ENCODE peak calls at places on chromosomes 11 and 22, in five cellular contexts. One of them, this sample, is unnamed. For H3K9me3, the result is how much of the 10 kb centered on the place peaks cover.

GRCh38 chr11:132054822-132055221 is 684.4 kb downstream of the NTM start:
- DNase-seq in CD8-positive, alpha-beta memory T cell: no peak
- DNase-seq in lower lobe of right lung: no peak
- DNase-seq in IMR-90: peak
- DNase-seq in CD4-positive, alpha-beta T cell: no peak
- DNase-seq in this sample: no peak

GRCh38 chr22:50691521-50691920 is 18.9 kb downstream of the SHANK3 start:
- DNase-seq in CD8-positive, alpha-beta memory T cell: peak
- DNase-seq in lower lobe of right lung: no peak
- DNase-seq in IMR-90: peak
- DNase-seq in CD4-positive, alpha-beta T cell: no peak
- DNase-seq in this sample: peak

GRCh38 chr11:118565062-118565461 is 669 bp downstream of the IFT46 start:
- DNase-seq in CD8-positive, alpha-beta memory T cell: no peak
- DNase-seq in lower lobe of right lung: no peak
- DNase-seq in IMR-90: no peak
- DNase-seq in CD4-positive, alpha-beta T cell: no peak
- DNase-seq in this sample: no peak

GRCh38 chr11:44680982-44681597 is 45.7 kb upstream of the TSPAN18 start:
- DNase-seq in CD8-positive, alpha-beta memory T cell: peak
- DNase-seq in lower lobe of right lung: no peak
- DNase-seq in IMR-90: no peak
- DNase-seq in CD4-positive, alpha-beta T cell: peak
- DNase-seq in this sample: peak

GRCh38 chr22:38086001-38086845 is 2.2 kb upstream of the SLC16A8 start:
- DNase-seq in CD8-positive, alpha-beta memory T cell: no peak
- DNase-seq in lower lobe of right lung: peak
- DNase-seq in IMR-90: no peak
- DNase-seq in CD4-positive, alpha-beta T cell: no peak
- DNase-seq in this sample: no peak

GRCh38 chr22:23913306-23913660 is 19.1 kb downstream of the MIF start:
- DNase-seq in CD8-positive, alpha-beta memory T cell: no peak
- DNase-seq in lower lobe of right lung: no peak
- DNase-seq in IMR-90: no peak
- DNase-seq in CD4-positive, alpha-beta T cell: no peak
- DNase-seq in this sample: no peak

GRCh38 chr11:66100272-66101037 is 30.4 kb downstream of the PACS1 start:
- DNase-seq in CD8-positive, alpha-beta memory T cell: peak
- DNase-seq in lower lobe of right lung: peak
- DNase-seq in IMR-90: no peak
- DNase-seq in CD4-positive, alpha-beta T cell: peak
- DNase-seq in this sample: peak

GRCh38 chr11:66882540-66882939 is 25.7 kb downstream of the LRFN4 start:
- DNase-seq in CD8-positive, alpha-beta memory T cell: no peak
- DNase-seq in lower lobe of right lung: no peak
- DNase-seq in IMR-90: no peak
- DNase-seq in CD4-positive, alpha-beta T cell: no peak
- DNase-seq in this sample: no peak

GRCh38 chr11:117468888-117469287 is 141.2 kb downstream of the CEP164 start:
- DNase-seq in CD8-positive, alpha-beta memory T cell: no peak
- DNase-seq in lower lobe of right lung: no peak
- DNase-seq in IMR-90: no peak
- DNase-seq in CD4-positive, alpha-beta T cell: no peak
- DNase-seq in this sample: no peak

GRCh38 chr11:15157181-15157580 is 42.5 kb downstream of the INSC start:
- DNase-seq in CD8-positive, alpha-beta memory T cell: no peak
- DNase-seq in lower lobe of right lung: no peak
- DNase-seq in IMR-90: peak
- DNase-seq in CD4-positive, alpha-beta T cell: no peak
- DNase-seq in this sample: no peak

GRCh38 chr22:19750666-19751490 is 9.7 kb upstream of the TBX1 start:
- DNase-seq in CD8-positive, alpha-beta memory T cell: no peak
- DNase-seq in lower lobe of right lung: no peak
- DNase-seq in IMR-90: peak
- DNase-seq in CD4-positive, alpha-beta T cell: no peak
- DNase-seq in this sample: no peak

GRCh38 chr11:6695377-6695776 is 12.2 kb upstream of the MRPL17 start:
- DNase-seq in CD8-positive, alpha-beta memory T cell: no peak
- DNase-seq in lower lobe of right lung: no peak
- DNase-seq in IMR-90: peak
- DNase-seq in CD4-positive, alpha-beta T cell: no peak
- DNase-seq in this sample: no peak

GRCh38 chr11:31069447-31070205 is 299.9 kb downstream of the DCDC1 start:
- DNase-seq in CD8-positive, alpha-beta memory T cell: no peak
- DNase-seq in lower lobe of right lung: no peak
- DNase-seq in IMR-90: no peak
- DNase-seq in CD4-positive, alpha-beta T cell: no peak
- DNase-seq in this sample: no peak

GRCh38 chr11:16605440-16605970 is 132.9 kb upstream of the C11orf58 start:
- DNase-seq in CD8-positive, alpha-beta memory T cell: no peak
- DNase-seq in lower lobe of right lung: no peak
- DNase-seq in IMR-90: peak
- DNase-seq in CD4-positive, alpha-beta T cell: no peak
- DNase-seq in this sample: no peak

GRCh38 chr11:12079726-12080556 is 30.4 kb upstream of the MICAL2 start:
- DNase-seq in CD8-positive, alpha-beta memory T cell: no peak
- DNase-seq in lower lobe of right lung: no peak
- DNase-seq in IMR-90: peak
- DNase-seq in CD4-positive, alpha-beta T cell: no peak
- DNase-seq in this sample: no peak

GRCh38 chr11:27571151-27571840 is 64.7 kb upstream of the LIN7C start:
- DNase-seq in CD8-positive, alpha-beta memory T cell: no peak
- DNase-seq in lower lobe of right lung: no peak
- DNase-seq in IMR-90: peak
- DNase-seq in CD4-positive, alpha-beta T cell: no peak
- DNase-seq in this sample: no peak

GRCh38 chr11:70913715-70914231 is 338.6 kb downstream of the SHANK2 start:
- DNase-seq in CD8-positive, alpha-beta memory T cell: no peak
- DNase-seq in lower lobe of right lung: peak
- DNase-seq in IMR-90: no peak
- DNase-seq in CD4-positive, alpha-beta T cell: no peak
- DNase-seq in this sample: no peak

GRCh38 chr22:42439021-42439420 is 6.8 kb upstream of the NFAM1 start:
- DNase-seq in CD8-positive, alpha-beta memory T cell: no peak
- DNase-seq in lower lobe of right lung: no peak
- DNase-seq in IMR-90: no peak
- DNase-seq in CD4-positive, alpha-beta T cell: no peak
- DNase-seq in this sample: no peak

GRCh38 chr11:34189191-34189590 is 83.8 kb downstream of the NAT10 start:
- DNase-seq in CD8-positive, alpha-beta memory T cell: no peak
- DNase-seq in lower lobe of right lung: no peak
- DNase-seq in IMR-90: no peak
- DNase-seq in CD4-positive, alpha-beta T cell: no peak
- DNase-seq in this sample: no peak

GRCh38 chr11:69000831-69001245 is 12.2 kb downstream of the MRGPRF start:
- DNase-seq in CD8-positive, alpha-beta memory T cell: no peak
- DNase-seq in lower lobe of right lung: peak
- DNase-seq in IMR-90: peak
- DNase-seq in CD4-positive, alpha-beta T cell: no peak
- DNase-seq in this sample: no peak

GRCh38 chr11:57213282-57214086 is 23.6 kb downstream of the APLNR start:
- DNase-seq in CD8-positive, alpha-beta memory T cell: no peak
- DNase-seq in lower lobe of right lung: no peak
- DNase-seq in IMR-90: peak
- DNase-seq in CD4-positive, alpha-beta T cell: no peak
- DNase-seq in this sample: no peak

GRCh38 chr22:37383342-37383741 is 43.9 kb downstream of the ELFN2 start:
- DNase-seq in CD8-positive, alpha-beta memory T cell: no peak
- DNase-seq in lower lobe of right lung: no peak
- DNase-seq in IMR-90: peak
- DNase-seq in CD4-positive, alpha-beta T cell: no peak
- DNase-seq in this sample: no peak

GRCh38 chr11:94629741-94630140 is 62.6 kb downstream of the PIWIL4 start:
- DNase-seq in CD8-positive, alpha-beta memory T cell: no peak
- DNase-seq in lower lobe of right lung: no peak
- DNase-seq in IMR-90: no peak
- DNase-seq in CD4-positive, alpha-beta T cell: no peak
- DNase-seq in this sample: no peak

GRCh38 chr11:44120169-44120568 is 24.7 kb downstream of the EXT2 start:
- DNase-seq in CD8-positive, alpha-beta memory T cell: no peak
- DNase-seq in lower lobe of right lung: no peak
- DNase-seq in IMR-90: no peak
- DNase-seq in CD4-positive, alpha-beta T cell: no peak
- DNase-seq in this sample: no peak

GRCh38 chr22:38317995-38318715 is 922 bp upstream of the CSNK1E start:
- DNase-seq in CD8-positive, alpha-beta memory T cell: no peak
- DNase-seq in lower lobe of right lung: peak
- DNase-seq in IMR-90: peak
- DNase-seq in CD4-positive, alpha-beta T cell: no peak
- DNase-seq in this sample: peak

GRCh38 chr22:19845369-19845722 is 9.3 kb downstream of the GNB1L start:
- DNase-seq in CD8-positive, alpha-beta memory T cell: no peak
- DNase-seq in lower lobe of right lung: no peak
- DNase-seq in IMR-90: no peak
- DNase-seq in CD4-positive, alpha-beta T cell: no peak
- DNase-seq in this sample: no peak

GRCh38 chr11:43222215-43222614 is 89.6 kb upstream of the API5 start:
- DNase-seq in CD8-positive, alpha-beta memory T cell: no peak
- DNase-seq in lower lobe of right lung: no peak
- DNase-seq in IMR-90: peak
- DNase-seq in CD4-positive, alpha-beta T cell: no peak
- DNase-seq in this sample: no peak

DNA sequence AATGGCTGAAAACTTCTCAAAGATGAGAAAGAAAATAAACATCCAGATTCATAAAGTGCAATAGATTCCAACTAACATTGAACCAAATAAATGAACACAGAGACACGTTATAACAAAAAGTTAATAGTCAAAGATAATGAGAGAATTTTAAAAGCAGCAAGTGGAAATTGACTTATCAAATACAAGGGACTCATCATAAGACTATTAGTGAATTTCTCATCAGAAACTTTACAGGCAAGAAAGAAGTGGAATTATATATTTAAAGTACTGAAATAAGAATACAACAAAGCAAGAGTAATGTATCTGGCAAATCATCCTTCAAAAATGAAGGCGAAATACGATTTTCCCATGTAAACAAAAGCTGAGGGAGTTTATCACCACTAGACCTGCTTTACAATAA is 852.7 kb downstream of the LRRC4C start:
- DNase-seq in CD8-positive, alpha-beta memory T cell: no peak
- DNase-seq in lower lobe of right lung: no peak
- DNase-seq in IMR-90: no peak
- DNase-seq in CD4-positive, alpha-beta T cell: no peak
- DNase-seq in this sample: no peak
- H3K9me3 ChIP-seq in CD8-positive, alpha-beta memory T cell: under half
- H3K9me3 ChIP-seq in lower lobe of right lung: under half
- H3K9me3 ChIP-seq in IMR-90: under half
- H3K9me3 ChIP-seq in CD4-positive, alpha-beta T cell: under half
- H3K9me3 ChIP-seq in this sample: under half

DNA sequence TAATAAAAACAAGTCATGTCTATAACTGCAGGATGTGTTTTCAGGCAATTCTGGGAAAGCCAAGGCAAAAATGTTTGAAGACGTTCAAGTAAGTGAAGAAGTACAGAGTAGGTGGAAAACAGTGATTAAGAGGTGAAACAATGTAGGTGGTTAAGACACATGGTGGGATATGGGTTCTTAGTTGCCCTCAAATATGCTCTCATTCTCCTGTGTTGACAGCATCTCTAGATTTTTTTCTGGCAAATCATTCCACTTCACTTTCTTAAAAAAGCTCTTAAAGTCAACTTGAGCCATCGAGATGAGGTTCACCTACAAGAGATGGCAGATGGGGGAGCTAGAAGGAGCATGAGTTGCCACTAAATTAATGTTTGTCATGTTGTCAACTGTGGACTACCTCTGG is 1041.0 kb upstream of the CNTN5 start:
- DNase-seq in CD8-positive, alpha-beta memory T cell: no peak
- DNase-seq in lower lobe of right lung: no peak
- DNase-seq in IMR-90: no peak
- DNase-seq in CD4-positive, alpha-beta T cell: no peak
- DNase-seq in this sample: no peak
- H3K9me3 ChIP-seq in CD8-positive, alpha-beta memory T cell: under half
- H3K9me3 ChIP-seq in lower lobe of right lung: under half
- H3K9me3 ChIP-seq in IMR-90: under half
- H3K9me3 ChIP-seq in CD4-positive, alpha-beta T cell: under half
- H3K9me3 ChIP-seq in this sample: under half

GRCh38 chr22:47504962-47505361 is 742.5 kb downstream of the TBC1D22A start:
- DNase-seq in CD8-positive, alpha-beta memory T cell: no peak
- DNase-seq in lower lobe of right lung: no peak
- DNase-seq in IMR-90: no peak
- DNase-seq in CD4-positive, alpha-beta T cell: no peak
- DNase-seq in this sample: no peak

GRCh38 chr22:47497666-47498065 is 735.2 kb downstream of the TBC1D22A start:
- DNase-seq in CD8-positive, alpha-beta memory T cell: no peak
- DNase-seq in lower lobe of right lung: no peak
- DNase-seq in IMR-90: no peak
- DNase-seq in CD4-positive, alpha-beta T cell: no peak
- DNase-seq in this sample: no peak

GRCh38 chr22:47495102-47495501 is 732.7 kb downstream of the TBC1D22A start:
- DNase-seq in CD8-positive, alpha-beta memory T cell: peak
- DNase-seq in lower lobe of right lung: no peak
- DNase-seq in IMR-90: no peak
- DNase-seq in CD4-positive, alpha-beta T cell: no peak
- DNase-seq in this sample: peak

DNA sequence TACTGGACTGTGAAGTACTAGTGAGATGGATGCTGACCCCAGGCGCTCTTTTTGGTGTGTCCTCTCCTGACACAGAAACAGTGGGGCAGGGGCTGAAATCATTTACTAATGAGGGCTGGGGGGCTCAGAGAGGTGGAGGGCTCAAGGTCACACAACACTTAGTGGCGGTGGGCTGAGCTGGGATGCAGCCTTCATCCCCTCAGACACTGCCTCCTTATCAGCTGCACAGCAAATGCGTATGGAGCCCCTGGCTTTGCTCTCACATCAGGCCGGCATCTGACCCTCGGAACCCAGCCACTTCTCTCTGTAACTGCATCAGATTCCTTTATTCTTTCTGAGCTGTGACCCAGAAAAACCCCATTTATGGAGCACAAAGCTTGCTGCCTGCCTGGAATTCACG is 736.5 kb downstream of the TBC1D22A start:
- DNase-seq in CD8-positive, alpha-beta memory T cell: no peak
- DNase-seq in lower lobe of right lung: no peak
- DNase-seq in IMR-90: no peak
- DNase-seq in CD4-positive, alpha-beta T cell: no peak
- DNase-seq in this sample: no peak
- H3K9me3 ChIP-seq in CD8-positive, alpha-beta memory T cell: under half
- H3K9me3 ChIP-seq in lower lobe of right lung: under half
- H3K9me3 ChIP-seq in IMR-90: under half
- H3K9me3 ChIP-seq in CD4-positive, alpha-beta T cell: under half
- H3K9me3 ChIP-seq in this sample: under half

DNA sequence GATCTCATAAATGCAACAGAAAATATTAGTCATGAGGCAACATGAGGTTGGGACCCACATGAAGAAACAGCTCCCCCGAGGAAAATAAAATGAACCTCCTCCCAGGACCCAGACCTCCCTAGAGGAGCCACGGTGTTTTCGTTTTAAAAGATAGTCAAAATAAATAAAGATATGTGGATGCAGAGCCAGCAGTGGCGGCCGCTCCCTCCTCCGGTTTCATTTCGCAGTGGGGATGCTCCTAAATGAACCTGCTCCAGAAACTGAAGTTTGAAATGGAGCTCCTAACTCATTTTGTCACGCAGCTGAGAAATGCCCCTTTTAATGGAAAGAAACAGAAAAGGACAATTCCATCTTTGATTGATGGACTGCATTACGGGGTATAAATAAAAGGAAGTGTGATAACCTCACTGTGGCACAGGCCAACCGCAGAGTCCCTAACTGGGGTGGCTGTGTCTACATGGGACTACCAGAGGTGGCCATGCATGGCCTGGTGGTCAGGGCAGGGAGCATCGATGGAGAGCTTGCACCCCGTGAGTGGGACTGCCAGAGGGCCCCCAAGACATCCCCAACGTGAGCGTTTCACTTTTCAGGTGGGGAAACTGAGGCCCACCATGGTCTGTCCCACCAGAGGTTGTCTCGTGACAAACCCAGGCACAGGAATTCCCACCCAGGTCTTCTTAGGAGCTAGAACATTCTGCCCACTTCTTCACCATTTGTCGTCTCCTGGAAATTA is 426.6 kb downstream of the BRD1 start:
- DNase-seq in CD8-positive, alpha-beta memory T cell: no peak
- DNase-seq in lower lobe of right lung: peak
- DNase-seq in IMR-90: no peak
- DNase-seq in CD4-positive, alpha-beta T cell: no peak
- DNase-seq in this sample: no peak
- H3K9me3 ChIP-seq in CD8-positive, alpha-beta memory T cell: under half
- H3K9me3 ChIP-seq in lower lobe of right lung: under half
- H3K9me3 ChIP-seq in IMR-90: half or more
- H3K9me3 ChIP-seq in CD4-positive, alpha-beta T cell: under half
- H3K9me3 ChIP-seq in this sample: under half

This sample was measured in CD4-positive, CD25-positive, alpha-beta regulatory T cell.